ENCODE peak calls at places on chromosome 14, in eight cellular contexts. M is ELF-1; S is HFFc6; U is endodermal cell; K is stimulated activated CD4-positive, alpha-beta T cell treated with anti-CD3 and anti-CD28 coated beads, Interleukin-15, amount 100 ng/mL, for 1 hour; I is Daoy; X is NCI-H1092; L is naive B cell. Y is an unnamed sample.

GRCh38 chr14:60317609-60318008 is 68.6 kb downstream of the PPM1A start:
- DNase-seq in U (no peak), X (peak), S (no peak), L (no peak), K (no peak), M (no peak), I (no peak), Y (no peak)

GRCh38 chr14:94180655-94181271 is 6.6 kb downstream of the PPP4R4 start:
- DNase-seq in U (no peak), I (peak), M (peak), L (peak), X (no peak), K (no peak), S (peak), Y (no peak)

GRCh38 chr14:105398726-105399440 is 545 bp downstream of the TEX22 start:
- DNase-seq in S (no peak), X (peak), K (no peak), U (no peak), M (peak), I (peak), L (no peak), Y (no peak)

GRCh38 chr14:35223927-35224326 is 68.3 kb upstream of the PSMA6 start:
- DNase-seq in S (no peak), X (no peak), K (no peak), U (no peak), M (no peak), L (no peak), I (no peak), Y (no peak)

GRCh38 chr14:84254205-84254788 is 1275.6 kb upstream of the FLRT2 start:
- DNase-seq in M (peak), I (no peak), S (no peak), X (no peak), U (peak), K (no peak), L (no peak), Y (no peak)

GRCh38 chr14:103885509-103885932 is 38.1 kb upstream of the PPP1R13B start:
- DNase-seq in L (no peak), K (no peak), S (no peak), I (no peak), U (no peak), M (no peak), X (no peak), Y (no peak)

GRCh38 chr14:101509730-101510371 is 51.4 kb upstream of the DIO3 start:
- DNase-seq in U (no peak), S (no peak), L (no peak), M (no peak), I (no peak), K (no peak), X (no peak), Y (no peak)

GRCh38 chr14:22547948-22548750 is 40.9 kb downstream of the DAD1 start:
- DNase-seq in M (no peak), K (no peak), L (no peak), S (no peak), X (no peak), U (no peak), I (no peak), Y (no peak)

GRCh38 chr14:80468331-80469122 is 257.2 kb upstream of the DIO2 start:
- DNase-seq in S (no peak), M (no peak), I (no peak), U (no peak), L (no peak), K (no peak), X (no peak), Y (no peak)

GRCh38 chr14:32426028-32426427 is 96.9 kb downstream of the AKAP6 start:
- DNase-seq in I (no peak), M (peak), S (no peak), L (no peak), K (no peak), X (peak), U (no peak), Y (no peak)

GRCh38 chr14:61565836-61566536 is 129.3 kb upstream of the HIF1A start:
- DNase-seq in L (no peak), I (no peak), M (no peak), S (peak), K (no peak), X (no peak), U (no peak), Y (no peak)

GRCh38 chr14:35883677-35884293 is 57.6 kb downstream of the BRMS1L start:
- DNase-seq in S (peak), M (peak), U (peak), X (peak), I (peak), L (no peak), K (no peak), Y (no peak)

GRCh38 chr14:103014466-103015319 is 42.7 kb downstream of the CDC42BPB start:
- DNase-seq in M (peak), X (no peak), L (no peak), S (peak), I (peak), K (no peak), U (peak), Y (no peak)

GRCh38 chr14:83425138-83425537 is 1891.5 kb upstream of the SEL1L start:
- DNase-seq in L (no peak), K (no peak), X (no peak), M (no peak), U (no peak), S (peak), I (no peak), Y (no peak)

GRCh38 chr14:100904307-100905019 is 941 bp upstream of the RTL1 start:
- DNase-seq in I (peak), S (no peak), K (no peak), U (peak), X (no peak), L (no peak), M (peak), Y (no peak)

GRCh38 chr14:40760703-40761102 is 846.0 kb upstream of the LRFN5 start:
- DNase-seq in X (no peak), U (no peak), M (no peak), I (no peak), L (no peak), S (no peak), K (no peak), Y (no peak)

GRCh38 chr14:51593397-51593796 is 58.3 kb upstream of the FRMD6 start:
- DNase-seq in K (no peak), U (no peak), X (no peak), M (no peak), I (peak), S (no peak), L (no peak), Y (no peak)

GRCh38 chr14:75553157-75553556 is 25.3 kb upstream of the FLVCR2 start:
- DNase-seq in S (no peak), L (no peak), I (no peak), K (no peak), U (no peak), X (no peak), M (no peak), Y (no peak)

GRCh38 chr14:59632381-59632780 is 55.8 kb upstream of the CCDC175 start:
- DNase-seq in M (peak), I (peak), L (no peak), U (peak), K (no peak), X (peak), S (no peak), Y (no peak)

GRCh38 chr14:84003316-84003715 is 1526.6 kb upstream of the FLRT2 start:
- DNase-seq in I (no peak), U (no peak), M (no peak), K (no peak), L (no peak), S (no peak), X (no peak), Y (no peak)

GRCh38 chr14:68811161-68811560 is 18.3 kb upstream of the ZFP36L1 start:
- DNase-seq in U (no peak), L (no peak), X (no peak), M (no peak), S (no peak), K (no peak), I (no peak), Y (no peak)

GRCh38 chr14:49950275-49951250 is 57.7 kb downstream of the ARF6 start:
- DNase-seq in S (no peak), X (no peak), I (peak), U (no peak), M (no peak), L (no peak), K (no peak), Y (no peak)

GRCh38 chr14:32006267-32007110 is 70.6 kb upstream of the ARHGAP5 start:
- DNase-seq in K (no peak), S (no peak), L (no peak), X (no peak), M (no peak), I (peak), U (peak), Y (no peak)

GRCh38 chr14:70317969-70318634 is 41.4 kb downstream of the COX16 start:
- DNase-seq in K (no peak), I (peak), X (peak), U (peak), L (no peak), S (peak), M (peak), Y (no peak)

GRCh38 chr14:98304574-98304973 is 967.4 kb downstream of the BCL11B start:
- DNase-seq in M (no peak), U (no peak), K (no peak), I (no peak), L (no peak), S (no peak), X (no peak), Y (no peak)

GRCh38 chr14:69773571-69774276 is 6.8 kb downstream of the SRSF5 start:
- DNase-seq in M (no peak), L (no peak), I (no peak), S (no peak), X (no peak), K (no peak), U (peak), Y (no peak)

GRCh38 chr14:82999802-83000201 is 1466.1 kb upstream of the SEL1L start:
- DNase-seq in U (peak), I (no peak), K (no peak), S (no peak), X (no peak), L (no peak), M (no peak), Y (no peak)

GRCh38 chr14:42428996-42429395 is 822.3 kb downstream of the LRFN5 start:
- DNase-seq in X (no peak), U (no peak), K (no peak), L (peak), M (no peak), I (peak), S (no peak), Y (no peak)

GRCh38 chr14:68655961-68656360 is 136.9 kb downstream of the ZFP36L1 start:
- DNase-seq in K (no peak), M (no peak), L (no peak), S (no peak), I (no peak), U (no peak), X (no peak), Y (no peak)

GRCh38 chr14:78697341-78697740 is 527.2 kb downstream of the NRXN3 start:
- DNase-seq in S (peak), I (peak), M (no peak), X (peak), K (no peak), L (no peak), U (no peak), Y (no peak)

GRCh38 chr14:102900631-102901571 is 21.6 kb upstream of the AMN start:
- DNase-seq in X (no peak), S (no peak), M (no peak), I (no peak), K (no peak), L (peak), U (no peak), Y (no peak)

GRCh38 chr14:92863281-92863680 is 59.7 kb upstream of the CHGA start:
- DNase-seq in L (no peak), X (peak), U (no peak), K (no peak), M (no peak), S (no peak), I (no peak), Y (no peak)

GRCh38 chr14:73754911-73755360 is 40.8 kb upstream of the PNMA1 start:
- DNase-seq in M (no peak), I (peak), U (peak), L (no peak), S (no peak), X (no peak), K (no peak), Y (peak)

GRCh38 chr14:89365071-89365801 is 51.8 kb downstream of the FOXN3 start:
- DNase-seq in X (no peak), L (peak), I (no peak), K (peak), U (no peak), S (no peak), M (no peak), Y (peak)

GRCh38 chr14:37047996-37048395 is 124.4 kb downstream of the SLC25A21 start:
- DNase-seq in S (no peak), L (no peak), U (no peak), K (no peak), I (no peak), X (no peak), M (no peak), Y (no peak)

GRCh38 chr14:65104791-65105190 is 2.5 kb upstream of the MAX start:
- DNase-seq in U (no peak), M (no peak), I (no peak), S (no peak), L (no peak), K (no peak), X (no peak), Y (no peak)

GRCh38 chr14:105858676-105859025 is 332.3 kb downstream of the TMEM121 start:
- DNase-seq in M (no peak), I (no peak), X (no peak), S (no peak), L (no peak), U (peak), K (no peak), Y (no peak)

GRCh38 chr14:97970222-97970621 is 1173.0 kb downstream of the VRK1 start:
- DNase-seq in I (no peak), M (no peak), L (no peak), X (no peak), S (no peak), K (no peak), U (no peak), Y (no peak)

GRCh38 chr14:72714094-72714493 is 179.8 kb downstream of the DPF3 start:
- DNase-seq in M (no peak), I (no peak), U (no peak), X (no peak), L (peak), S (no peak), K (no peak), Y (no peak)